ENCODE peak calls at places on chromosomes 1 and 21, in nine cellular contexts. J is BE2C, R is fibroblast of villous mesenchyme, P is tibial artery, N is astrocyte of the spinal cord, T is dorsolateral prefrontal cortex, F is MM.1S, B is RWPE2, X is prostate gland. H is an unnamed sample.

GRCh38 chr1:229582011-229582694 is 23.6 kb upstream of the ABCB10 start:
- DNase-seq in B (no peak), P (peak; percentile 84), F (no peak), R (no peak), N (peak; percentile 41), T (no peak), X (no peak), J (no peak), H (no peak)

GRCh38 chr1:2448098-2448445 is 28.0 kb upstream of the PLCH2 start:
- DNase-seq in B (no peak), R (no peak), P (no peak), F (no peak), N (no peak), T (no peak), J (no peak), X (no peak), H (no peak)

GRCh38 chr1:121417289-121417955 is 232.6 kb downstream of the SRGAP2C start:
- DNase-seq in F (no peak), X (no peak), J (no peak), R (peak; percentile 9), P (no peak), B (peak; percentile 75), N (no peak), T (no peak), H (no peak)

GRCh38 chr1:94072840-94073516 is 48.0 kb downstream of the ABCA4 start:
- DNase-seq in T (no peak), F (no peak), X (no peak), N (no peak), P (no peak), B (no peak), R (no peak), J (no peak), H (no peak)

GRCh38 chr1:155125946-155126493 is 1.7 kb upstream of the EFNA1 start:
- DNase-seq in X (peak; percentile 75), T (peak; percentile 91), J (no peak), N (no peak), B (no peak), F (no peak), P (no peak), R (peak; percentile 33), H (no peak)

GRCh38 chr1:237111807-237112206 is 69.8 kb downstream of the RYR2 start:
- DNase-seq in F (no peak), P (no peak), B (no peak), T (no peak), J (no peak), R (no peak), X (no peak), N (no peak), H (no peak)

GRCh38 chr21:33396966-33397365 is 6.2 kb upstream of the IFNGR2 start:
- DNase-seq in R (peak; percentile 99), B (no peak), T (no peak), X (no peak), J (no peak), F (no peak), P (no peak), N (peak; percentile 86), H (no peak)

GRCh38 chr21:46118305-46118870 is 20.5 kb downstream of the COL6A2 start:
- DNase-seq in F (no peak), N (no peak), R (no peak), T (peak; percentile 33), X (no peak), P (no peak), J (peak; percentile 4), B (peak; percentile 47), H (no peak)

GRCh38 chr1:108893141-108893530 is 16.4 kb downstream of the GPSM2 start:
- DNase-seq in J (no peak), F (no peak), N (no peak), P (no peak), T (no peak), R (no peak), B (no peak), X (no peak), H (no peak)

GRCh38 chr21:44831227-44831626 is 13.4 kb upstream of the SUMO3 start:
- DNase-seq in P (no peak), J (no peak), N (no peak), F (no peak), B (no peak), X (no peak), R (no peak), T (no peak), H (no peak)

GRCh38 chr1:118987431-118988185 is 535 bp downstream of the TBX15 start:
- DNase-seq in B (no peak), J (no peak), T (no peak), P (peak; percentile 46), N (peak; percentile 35), F (no peak), R (no peak), X (no peak), H (peak; percentile 39)

GRCh38 chr21:33199516-33200217 is 30.1 kb upstream of the IFNAR2 start:
- DNase-seq in N (peak; percentile 93), B (no peak), P (peak; percentile 88), R (peak; percentile 96), T (peak; percentile 75), J (peak; percentile 78), X (peak; percentile 87), F (peak; percentile 97), H (peak; percentile 76)

GRCh38 chr1:24980836-24981631 is 51.0 kb upstream of the RUNX3 start:
- DNase-seq in X (no peak), P (no peak), N (no peak), T (no peak), J (no peak), R (no peak), F (no peak), B (no peak), H (no peak)

DNA sequence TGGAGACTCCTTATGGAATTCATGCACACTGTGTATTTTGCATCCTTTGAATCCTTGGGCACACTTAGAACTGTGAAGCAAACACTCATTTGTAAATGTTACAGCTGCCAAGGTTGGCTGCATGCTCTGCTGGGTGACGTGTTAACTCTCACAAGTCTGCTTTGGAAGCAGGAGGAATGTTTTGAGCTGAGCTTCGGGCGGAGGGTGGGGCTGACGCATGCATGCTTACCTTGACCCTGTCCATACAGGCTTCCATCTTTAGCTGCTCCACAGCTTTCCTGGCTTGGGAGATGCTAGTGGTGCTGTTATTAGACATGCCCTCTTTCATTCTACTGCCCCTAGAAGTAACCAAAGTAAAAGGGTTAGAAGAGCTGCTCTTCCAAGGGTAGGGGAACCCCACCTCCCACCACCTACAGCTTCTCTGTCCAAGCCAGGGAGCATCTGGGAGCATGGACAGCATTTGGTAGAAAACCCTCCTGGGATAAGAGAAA is 66.0 kb downstream of the GNG4 start:
- DNase-seq in T (peak; percentile 57), X (no peak), N (no peak), B (no peak), R (no peak), P (no peak), F (no peak), J (no peak), H (no peak)
- TF ChIP-seq CTCF in T (no peak), X (no peak), N (no peak), B (no peak), R (peak; percentile 19), P (no peak), F (no peak), J (peak; percentile 29), H (no peak)

DNA sequence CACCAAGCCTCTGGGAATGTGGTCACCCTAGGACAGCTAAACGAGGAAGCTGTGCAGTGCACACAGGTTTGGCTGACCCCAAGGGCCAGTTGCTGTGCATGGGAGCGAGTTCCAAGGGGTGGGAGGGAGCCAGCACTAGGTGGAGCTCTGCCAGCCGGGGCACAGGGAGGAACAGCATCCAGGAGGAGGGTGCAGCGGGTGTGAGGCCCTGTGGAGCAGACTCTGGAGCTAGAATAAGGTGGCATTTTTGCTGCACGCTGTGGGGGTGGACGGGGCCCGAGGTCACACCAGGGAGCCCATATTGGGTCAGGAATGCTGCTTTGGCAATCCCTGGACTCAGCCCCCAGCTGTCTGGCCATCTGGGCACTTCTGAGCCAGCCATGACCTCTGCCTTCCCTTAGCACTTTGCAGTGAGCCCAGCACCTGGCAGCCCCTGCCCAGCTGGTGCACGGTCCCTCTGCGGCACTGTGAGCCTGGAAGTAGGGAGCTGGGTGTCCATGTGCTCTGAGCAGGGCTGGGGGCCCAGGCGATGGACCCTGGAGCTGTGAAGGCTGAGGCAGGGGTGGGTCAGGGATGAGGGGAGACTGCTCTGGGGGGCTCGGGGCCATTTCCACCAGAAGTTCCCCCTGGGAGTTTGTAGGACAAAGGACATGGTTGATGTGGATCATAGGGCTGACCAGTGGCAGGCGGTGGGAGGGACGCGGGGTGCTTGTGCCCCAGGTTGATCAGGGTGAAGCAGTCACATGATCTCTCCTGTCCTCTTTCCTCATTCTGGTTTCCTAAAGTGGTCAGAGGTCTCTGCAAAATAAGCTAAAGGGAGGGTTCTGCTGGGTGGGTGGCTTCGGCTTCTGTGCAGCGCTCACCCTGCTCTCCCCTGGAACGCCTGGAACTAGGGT is 8.9 kb downstream of the PDXK start:
- DNase-seq in F (no peak), N (no peak), P (no peak), B (no peak), X (no peak), J (no peak), T (no peak), R (peak; percentile 75), H (no peak)
- TF ChIP-seq CTCF in F (no peak), N (peak; percentile 6), P (no peak), B (peak; percentile 39), X (no peak), J (peak; percentile 14), T (no peak), R (peak; percentile 12), H (no peak)

DNA sequence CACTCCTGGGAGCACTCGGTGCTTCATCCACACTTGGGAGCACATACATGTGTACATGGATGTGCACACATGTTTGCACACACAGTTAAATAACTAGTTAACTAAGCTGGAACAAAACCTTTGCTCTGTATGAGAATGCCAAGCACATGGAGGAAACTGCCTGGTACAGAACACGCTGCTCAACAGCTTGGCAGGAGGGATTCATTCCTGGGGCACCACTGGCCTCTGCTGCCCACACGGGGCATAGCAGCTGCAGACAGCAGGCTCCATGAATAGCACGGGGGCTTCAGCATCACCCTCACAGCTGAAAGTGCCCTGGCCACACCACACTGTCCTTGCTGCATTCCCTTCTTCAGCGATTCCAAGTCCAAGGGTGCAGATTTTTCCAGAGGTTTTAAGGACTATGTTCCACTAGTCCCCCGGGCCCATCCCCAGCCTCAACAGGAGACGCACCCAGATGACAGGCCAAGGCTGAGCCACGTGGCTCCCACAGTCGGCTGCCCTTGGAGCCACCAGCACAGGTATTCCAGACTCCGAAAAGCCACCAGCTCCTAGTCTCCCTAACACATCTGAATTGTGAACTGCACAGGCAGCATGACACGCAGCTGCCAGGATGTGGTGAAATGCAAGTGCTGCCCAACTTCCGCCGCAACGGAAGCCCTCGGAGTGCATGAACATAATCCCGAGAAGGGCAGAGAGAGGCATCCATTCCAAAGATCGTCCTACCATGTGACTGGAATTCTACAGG is 16.9 kb downstream of the NPHP4 start:
- DNase-seq in T (peak; percentile 73), J (peak; percentile 66), X (peak; percentile 44), F (peak; percentile 11), B (peak; percentile 27), P (no peak), R (peak; percentile 50), N (peak; percentile 61), H (no peak)
- TF ChIP-seq CTCF in T (peak; percentile 80), J (peak; percentile 78), X (peak; percentile 31), F (peak; percentile 49), B (peak; percentile 55), P (peak; percentile 57), R (peak; percentile 78), N (peak; percentile 92), H (peak; percentile 52)

DNA sequence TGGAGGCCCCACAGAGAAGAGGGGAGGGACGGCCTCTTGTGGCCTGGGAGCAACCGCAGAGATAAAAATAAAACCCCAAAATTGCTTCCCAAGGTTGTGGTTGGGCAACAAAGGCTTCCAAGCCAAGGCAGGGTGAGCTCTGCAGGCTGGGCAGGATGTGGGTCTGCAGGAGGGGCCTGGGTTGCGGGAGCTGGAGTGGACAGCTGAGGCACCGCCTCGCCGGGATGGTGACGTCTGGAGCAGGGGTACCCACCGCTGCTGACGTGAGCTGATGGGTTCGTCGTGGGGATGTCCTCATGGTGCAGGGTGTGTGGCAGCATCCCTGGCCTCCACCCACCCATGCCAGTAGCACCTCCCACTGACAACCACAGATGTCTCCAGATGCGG is 3.7 kb downstream of the AURKAIP1 start:
- DNase-seq in F (no peak), R (peak; percentile 48), N (no peak), P (no peak), X (no peak), B (no peak), T (no peak), J (no peak), H (no peak)
- TF ChIP-seq CTCF in F (no peak), R (no peak), N (no peak), P (no peak), X (no peak), B (no peak), T (no peak), J (no peak), H (no peak)